ENCODE peak calls at places on chromosomes 7 and 10, in four cellular contexts. F is H54, D is testis, B is right lobe of liver. R is an unnamed sample.

GRCh38 chr7:389911-390601 is 100.1 kb downstream of the FOXL3 start:
- DNase-seq in F (no peak), D (no peak), B (no peak), R (peak; percentile 24)

GRCh38 chr7:106731207-106731606 is 70.2 kb upstream of the CCDC71L start:
- DNase-seq in F (no peak), D (no peak), B (no peak), R (no peak)

GRCh38 chr7:104625956-104626355 is 297.6 kb downstream of the LHFPL3 start:
- DNase-seq in F (no peak), D (no peak), B (no peak), R (no peak)

GRCh38 chr10:43221419-43222293 is 45.2 kb downstream of the RASGEF1A start:
- DNase-seq in F (no peak), D (no peak), B (peak; percentile 37), R (no peak)

GRCh38 chr10:59099536-59099935 is 76.9 kb upstream of the PHYHIPL start:
- DNase-seq in F (no peak), D (no peak), B (no peak), R (no peak)

GRCh38 chr10:91575044-91575610 is 57.7 kb downstream of the PPP1R3C start:
- DNase-seq in F (no peak), D (no peak), B (no peak), R (no peak)

GRCh38 chr7:101987494-101987893 is 170.1 kb downstream of the CUX1 start:
- DNase-seq in F (no peak), D (no peak), B (no peak), R (no peak)

GRCh38 chr10:23331567-23332290 is 12.9 kb downstream of the C10orf67 start:
- DNase-seq in F (no peak), D (no peak), B (no peak), R (no peak)

GRCh38 chr10:132715791-132716680 is 69.9 kb downstream of the NKX6-2 start:
- DNase-seq in F (no peak), D (no peak), B (peak; percentile 43), R (no peak)

GRCh38 chr10:131814567-131815290 is 86.1 kb upstream of the PPP2R2D start:
- DNase-seq in F (no peak), D (no peak), B (peak; percentile 93), R (peak; percentile 25)

GRCh38 chr7:93715234-93715633 is 140.7 kb upstream of the CALCR start:
- DNase-seq in F (no peak), D (peak; percentile 38), B (peak; percentile 48), R (peak; percentile 37)

GRCh38 chr7:139095194-139095659 is 14.3 kb downstream of the ZC3HAV1 start:
- DNase-seq in F (no peak), D (peak; percentile 22), B (no peak), R (no peak)

GRCh38 chr10:48507933-48508830 is 96.7 kb downstream of the ARHGAP22 start:
- DNase-seq in F (peak; percentile 42), D (no peak), B (peak; percentile 45), R (peak; percentile 29)

GRCh38 chr7:139772115-139772514 is 5.7 kb downstream of the HIPK2 start:
- DNase-seq in F (no peak), D (no peak), B (peak; percentile 77), R (peak; percentile 57)

GRCh38 chr7:117041007-117041406 is 87.7 kb downstream of the ST7 start:
- DNase-seq in F (no peak), D (no peak), B (no peak), R (no peak)

GRCh38 chr10:80504158-80504811 is 33.4 kb upstream of the SH2D4B start:
- DNase-seq in F (no peak), D (no peak), B (no peak), R (peak; percentile 39)

GRCh38 chr10:91077549-91078017 is 142.9 kb upstream of the PCGF5 start:
- DNase-seq in F (no peak), D (peak; percentile 56), B (peak; percentile 93), R (peak; percentile 92)

GRCh38 chr7:96887426-96887825 is 117.9 kb upstream of the DLX6 start:
- DNase-seq in F (no peak), D (no peak), B (no peak), R (no peak)

GRCh38 chr10:26725837-26726727 is 28.6 kb downstream of the PDSS1 start:
- DNase-seq in F (peak; percentile 27), D (peak; percentile 60), B (peak; percentile 71), R (peak; percentile 70)

GRCh38 chr10:129892571-129893045 is 71.5 kb downstream of the EBF3 start:
- DNase-seq in F (no peak), D (no peak), B (no peak), R (no peak)

GRCh38 chr7:135169936-135170222 is 628 bp downstream of the CYREN start:
- DNase-seq in F (no peak), D (no peak), B (no peak), R (no peak)

GRCh38 chr10:33248638-33249037 is 85.8 kb downstream of the NRP1 start:
- DNase-seq in F (no peak), D (no peak), B (no peak), R (no peak)

GRCh38 chr7:117808273-117808868 is 64.9 kb downstream of the CTTNBP2 start:
- DNase-seq in F (no peak), D (no peak), B (peak; percentile 86), R (peak; percentile 27)

GRCh38 chr7:28132959-28133745 is 47.4 kb downstream of the JAZF1 start:
- DNase-seq in F (no peak), D (no peak), B (no peak), R (no peak)

GRCh38 chr7:28088032-28088431 is 92.6 kb downstream of the JAZF1 start:
- DNase-seq in F (no peak), D (no peak), B (no peak), R (no peak)

GRCh38 chr10:1615186-1615954 is 122.0 kb downstream of the ADARB2 start:
- DNase-seq in F (no peak), D (no peak), B (no peak), R (no peak)

GRCh38 chr10:27319752-27320561 is 79.4 kb upstream of the ACBD5 start:
- DNase-seq in F (peak; percentile 9), D (peak; percentile 54), B (peak; percentile 71), R (peak; percentile 68)

GRCh38 chr10:73456187-73456890 is 23.0 kb upstream of the MSS51 start:
- DNase-seq in F (no peak), D (no peak), B (no peak), R (no peak)

GRCh38 chr7:151748733-151749132 is 128.2 kb downstream of the PRKAG2 start:
- DNase-seq in F (no peak), D (no peak), B (peak; percentile 93), R (no peak)

GRCh38 chr10:22852712-22853353 is 75.0 kb upstream of the ARMC3 start:
- DNase-seq in F (no peak), D (no peak), B (no peak), R (no peak)

GRCh38 chr10:89414879-89415821 is 782 bp downstream of the IFIT5 start:
- DNase-seq in F (peak; percentile 55), D (peak; percentile 57), B (peak; percentile 68), R (peak; percentile 45)

GRCh38 chr10:89419548-89419947 is 5.2 kb downstream of the IFIT5 start:
- DNase-seq in F (no peak), D (no peak), B (no peak), R (no peak)

GRCh38 chr10:89413398-89413912 is 913 bp upstream of the IFIT5 start:
- DNase-seq in F (no peak), D (no peak), B (no peak), R (no peak)

GRCh38 chr10:89416465-89416864 is 2.1 kb downstream of the IFIT5 start:
- DNase-seq in F (no peak), D (no peak), B (no peak), R (no peak)

DNA sequence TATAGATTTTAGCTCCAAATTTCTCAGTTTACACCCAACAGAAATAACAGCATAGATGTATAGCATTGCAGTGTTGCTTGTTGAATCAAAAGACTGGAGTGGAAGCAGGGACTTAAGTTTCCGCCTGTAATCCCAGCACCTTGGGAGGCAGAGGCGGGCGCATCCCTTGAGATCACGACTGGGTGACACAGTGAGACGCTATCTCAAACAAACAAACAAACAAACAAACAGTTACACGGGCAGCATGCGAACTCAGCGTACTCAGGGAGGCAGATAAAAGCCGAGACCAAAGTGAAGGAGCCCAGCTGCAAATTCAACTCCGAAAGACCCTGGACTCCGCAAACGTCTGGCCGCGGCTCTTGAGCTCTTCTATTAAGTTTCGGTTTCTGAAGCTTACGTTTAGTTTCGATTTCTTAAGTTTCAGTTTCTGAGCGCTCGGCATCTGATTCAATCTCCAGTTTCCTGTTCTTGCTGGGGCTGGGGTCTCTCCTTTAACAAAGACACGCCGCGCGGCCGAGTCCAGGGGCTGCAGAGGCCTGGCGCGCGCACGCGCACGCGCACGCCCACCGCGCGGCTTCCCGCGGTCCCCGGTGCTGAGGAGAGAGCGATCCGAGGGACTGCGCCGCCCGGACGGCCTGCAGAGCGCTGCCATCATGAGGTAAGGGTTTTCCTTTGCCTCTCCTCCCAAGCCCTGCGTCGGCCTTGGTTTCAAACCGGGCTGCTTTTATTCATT is at the start of gene IFIT5:
- DNase-seq in F (peak; percentile 79), D (peak; percentile 88), B (peak; percentile 78), R (peak; percentile 67)
- TF ChIP-seq POLR2A in F (peak; percentile 73), D (peak; percentile 26), B (peak; percentile 50), R (no peak)

GRCh38 chr7:25432807-25433206 is 204.5 kb upstream of the NPVF start:
- DNase-seq in F (no peak), D (no peak), B (no peak), R (no peak)

GRCh38 chr7:25430200-25430953 is 202.1 kb upstream of the NPVF start:
- DNase-seq in F (no peak), D (no peak), B (no peak), R (no peak)

GRCh38 chr7:25427721-25428120 is 199.4 kb upstream of the NPVF start:
- DNase-seq in F (no peak), D (no peak), B (no peak), R (no peak)

GRCh38 chr7:25431956-25432355 is 203.7 kb upstream of the NPVF start:
- DNase-seq in F (no peak), D (no peak), B (no peak), R (no peak)

DNA sequence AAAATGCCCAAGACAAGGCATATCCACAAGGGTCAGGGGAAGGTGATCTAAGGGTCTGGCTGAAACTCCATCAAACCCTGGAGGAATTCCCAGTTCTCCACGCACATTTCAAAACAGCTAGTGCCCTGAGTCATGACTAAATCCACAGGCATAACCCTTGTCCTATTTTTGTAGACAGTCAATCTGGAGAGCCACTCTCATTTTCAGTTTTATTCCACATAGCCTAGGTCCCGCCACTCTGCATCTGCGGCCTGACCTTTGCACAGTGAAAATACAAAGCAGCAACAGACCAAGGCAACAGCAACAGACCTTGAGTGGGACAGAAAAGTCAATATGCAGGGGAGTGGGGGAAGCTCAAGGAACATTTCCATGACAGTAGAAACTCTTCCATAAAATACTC is 201.4 kb upstream of the NPVF start:
- DNase-seq in F (no peak), D (no peak), B (peak; percentile 74), R (no peak)
- TF ChIP-seq POLR2A in F (no peak), D (no peak), B (no peak), R (no peak)

GRCh38 chr10:116912162-116912561 is 62.9 kb downstream of the ENO4 start:
- DNase-seq in F (no peak), D (no peak), B (peak; percentile 90), R (no peak)

GRCh38 chr10:116913681-116914080 is 64.4 kb downstream of the ENO4 start:
- DNase-seq in F (no peak), D (no peak), B (no peak), R (no peak)

GRCh38 chr10:116909307-116909706 is 60.0 kb downstream of the ENO4 start:
- DNase-seq in F (no peak), D (no peak), B (no peak), R (no peak)

GRCh38 chr10:116907588-116907987 is 58.3 kb downstream of the ENO4 start:
- DNase-seq in F (no peak), D (no peak), B (no peak), R (no peak)

GRCh38 chr10:116910924-116911323 is 61.6 kb downstream of the ENO4 start:
- DNase-seq in F (no peak), D (no peak), B (no peak), R (no peak)
- TF ChIP-seq POLR2A in F (no peak), D (no peak), B (no peak), R (no peak)

GRCh38 chr7:124713086-124713485 is 52.5 kb downstream of the GPR37 start:
- DNase-seq in F (no peak), D (no peak), B (no peak), R (no peak)
- TF ChIP-seq POLR2A in F (no peak), D (no peak), B (no peak), R (no peak)

R was measured in stomach.